ENCODE peak calls at places on chromosomes 3 and 15, in five cellular contexts. S, A, K, C and F are unnamed samples.

GRCh38 chr15:45205192-45205591 is 17.4 kb upstream of the SHF start:
- DNase-seq in K (peak; percentile 69), S (peak; percentile 76), A (peak; percentile 42), C (peak; percentile 66), F (peak; percentile 55)

GRCh38 chr3:41710646-41711388 is 251.1 kb downstream of the ULK4 start:
- DNase-seq in A (no peak), S (no peak), C (peak; percentile 86), K (peak; percentile 83), F (no peak)

GRCh38 chr3:59759298-59760169 is 709.7 kb upstream of the CFAP20DC start:
- DNase-seq in K (no peak), S (no peak), A (peak; percentile 10), C (no peak), F (no peak)

GRCh38 chr15:57570994-57571393 is 20.7 kb upstream of the MYZAP start:
- DNase-seq in C (peak; percentile 69), S (no peak), A (no peak), K (peak; percentile 21), F (no peak)

GRCh38 chr3:15638193-15638890 is 36.8 kb downstream of the BTD start:
- DNase-seq in K (peak; percentile 57), A (no peak), C (peak; percentile 37), S (no peak), F (no peak)

GRCh38 chr15:101533371-101534140 is 44.0 kb upstream of the PCSK6 start:
- DNase-seq in C (no peak), S (no peak), K (no peak), A (no peak), F (no peak)

GRCh38 chr15:40449275-40449674 is 8.5 kb downstream of the BAHD1 start:
- DNase-seq in A (no peak), S (no peak), C (peak; percentile 35), K (peak; percentile 41), F (no peak)

GRCh38 chr3:188266581-188267274 is 112.8 kb downstream of the LPP start:
- DNase-seq in K (peak; percentile 86), A (no peak), S (no peak), C (peak; percentile 88), F (no peak)

GRCh38 chr15:32908135-32908801 is 190.5 kb downstream of the GREM1 start:
- DNase-seq in A (no peak), K (peak; percentile 87), S (no peak), C (no peak), F (no peak)

GRCh38 chr3:148727242-148727641 is 29.5 kb downstream of the AGTR1 start:
- DNase-seq in A (no peak), S (peak; percentile 74), K (no peak), C (peak; percentile 68), F (no peak)